ENCODE peak calls at places on chromosome 1, in six cellular contexts. E is T-helper 2 cell, G is fibroblast of pulmonary artery, T is A549, H is B cell, J is NCI-H510A. N is an unnamed sample.

GRCh38 chr1:12407962-12408288 is 178.1 kb downstream of the VPS13D start:
- DNase-seq in E (no peak), G (no peak), T (no peak), H (no peak), J (no peak), N (no peak)

GRCh38 chr1:76074321-76075187 is at the start of gene ST6GALNAC3:
- DNase-seq in E (peak), G (peak), T (peak), H (peak), J (peak), N (peak)

GRCh38 chr1:156582388-156583022 is 3.0 kb downstream of the TTC24 start:
- DNase-seq in E (no peak), G (no peak), T (no peak), H (peak), J (no peak), N (no peak)

GRCh38 chr1:21362096-21362495 is 71.8 kb upstream of the ECE1 start:
- DNase-seq in E (no peak), G (no peak), T (no peak), H (no peak), J (no peak), N (peak)

GRCh38 chr1:23759277-23759676 is 16.0 kb downstream of the ELOA start:
- DNase-seq in E (no peak), G (no peak), T (no peak), H (no peak), J (no peak), N (no peak)

GRCh38 chr1:204400893-204401510 is 10.6 kb downstream of the PPP1R15B start:
- DNase-seq in E (no peak), G (no peak), T (no peak), H (no peak), J (no peak), N (no peak)

GRCh38 chr1:174966000-174966572 is 33.7 kb upstream of the CACYBP start:
- DNase-seq in E (no peak), G (peak), T (no peak), H (no peak), J (no peak), N (no peak)

GRCh38 chr1:2968471-2968881 is 52.8 kb upstream of the ACTRT2 start:
- DNase-seq in E (no peak), G (no peak), T (no peak), H (no peak), J (no peak), N (no peak)

GRCh38 chr1:42679364-42679983 is 2.7 kb upstream of the YBX1 start:
- DNase-seq in E (no peak), G (no peak), T (no peak), H (no peak), J (no peak), N (no peak)

GRCh38 chr1:223556414-223557124 is 108.9 kb downstream of the CAPN8 start:
- DNase-seq in E (no peak), G (peak), T (peak), H (peak), J (no peak), N (peak)

GRCh38 chr1:35929730-35930592 is 944 bp upstream of the AGO3 start:
- DNase-seq in E (peak), G (peak), T (peak), H (peak), J (peak), N (no peak)

GRCh38 chr1:236143104-236143948 is 987 bp downstream of the GPR137B start:
- DNase-seq in E (no peak), G (peak), T (no peak), H (peak), J (no peak), N (peak)

GRCh38 chr1:165635329-165635728 is 4.3 kb downstream of the MGST3 start:
- DNase-seq in E (no peak), G (peak), T (no peak), H (peak), J (no peak), N (no peak)

GRCh38 chr1:116514708-116515525 is 55.9 kb downstream of the CD58 start:
- DNase-seq in E (peak), G (peak), T (no peak), H (peak), J (no peak), N (no peak)

GRCh38 chr1:162009501-162010174 is 14.0 kb downstream of the OLFML2B start:
- DNase-seq in E (no peak), G (no peak), T (no peak), H (no peak), J (no peak), N (no peak)

GRCh38 chr1:7588457-7588827 is 182.7 kb upstream of the VAMP3 start:
- DNase-seq in E (no peak), G (no peak), T (no peak), H (no peak), J (no peak), N (no peak)

GRCh38 chr1:63635681-63636080 is 42.5 kb downstream of the PGM1 start:
- DNase-seq in E (no peak), G (peak), T (no peak), H (no peak), J (no peak), N (no peak)

GRCh38 chr1:198135366-198135765 is 21.4 kb upstream of the NEK7 start:
- DNase-seq in E (no peak), G (no peak), T (no peak), H (no peak), J (no peak), N (no peak)

GRCh38 chr1:88111806-88112205 is 572.3 kb upstream of the PKN2 start:
- DNase-seq in E (no peak), G (no peak), T (no peak), H (no peak), J (no peak), N (no peak)